ENCODE peak calls at places on chromosomes 2 and 18, in ten cellular contexts. One of them, this sample, is unnamed.
A peak's percentile ranks its signal among the peaks of the same experiment; 100 is the strongest.

GRCh38 chr2:95719473-95720060 is 127.8 kb downstream of the TRIM43 start:
- DNase-seq in fibroblast of mammary gland: no peak
- DNase-seq in WTC11: no peak
- DNase-seq in PC-9: no peak
- DNase-seq in B cell: no peak
- DNase-seq in GM13976: no peak
- DNase-seq in Peyer's patch: no peak
- DNase-seq in omental fat pad: no peak
- DNase-seq in nephron progenitor cell: no peak
- DNase-seq in brain microvascular endothelial cell: no peak
- DNase-seq in this sample: no peak

GRCh38 chr2:156399950-156400703 is 36.1 kb upstream of the GPD2 start:
- DNase-seq in fibroblast of mammary gland: peak; percentile 77
- DNase-seq in WTC11: peak; percentile 69
- DNase-seq in PC-9: peak; percentile 71
- DNase-seq in B cell: peak; percentile 46
- DNase-seq in GM13976: peak; percentile 65
- DNase-seq in Peyer's patch: peak; percentile 85
- DNase-seq in omental fat pad: peak; percentile 26
- DNase-seq in nephron progenitor cell: peak; percentile 74
- DNase-seq in brain microvascular endothelial cell: peak; percentile 44
- DNase-seq in this sample: peak; percentile 69

GRCh38 chr2:99656938-99657337 is 167.1 kb upstream of the REV1 start:
- DNase-seq in fibroblast of mammary gland: no peak
- DNase-seq in WTC11: no peak
- DNase-seq in PC-9: no peak
- DNase-seq in B cell: no peak
- DNase-seq in GM13976: no peak
- DNase-seq in Peyer's patch: no peak
- DNase-seq in omental fat pad: no peak
- DNase-seq in nephron progenitor cell: no peak
- DNase-seq in brain microvascular endothelial cell: no peak
- DNase-seq in this sample: no peak

GRCh38 chr2:234853739-234854138 is 98.1 kb upstream of the SH3BP4 start:
- DNase-seq in fibroblast of mammary gland: peak; percentile 36
- DNase-seq in WTC11: no peak
- DNase-seq in PC-9: no peak
- DNase-seq in B cell: no peak
- DNase-seq in GM13976: no peak
- DNase-seq in Peyer's patch: no peak
- DNase-seq in omental fat pad: no peak
- DNase-seq in nephron progenitor cell: no peak
- DNase-seq in brain microvascular endothelial cell: peak; percentile 35
- DNase-seq in this sample: no peak

GRCh38 chr2:2166844-2167243 is 164.2 kb downstream of the MYT1L start:
- DNase-seq in fibroblast of mammary gland: no peak
- DNase-seq in WTC11: no peak
- DNase-seq in PC-9: no peak
- DNase-seq in B cell: no peak
- DNase-seq in GM13976: no peak
- DNase-seq in Peyer's patch: no peak
- DNase-seq in omental fat pad: no peak
- DNase-seq in nephron progenitor cell: no peak
- DNase-seq in brain microvascular endothelial cell: no peak
- DNase-seq in this sample: no peak

GRCh38 chr2:210553371-210553770 is 3.0 kb upstream of the CPS1 start:
- DNase-seq in fibroblast of mammary gland: no peak
- DNase-seq in WTC11: no peak
- DNase-seq in PC-9: peak; percentile 40
- DNase-seq in B cell: no peak
- DNase-seq in GM13976: no peak
- DNase-seq in Peyer's patch: no peak
- DNase-seq in omental fat pad: no peak
- DNase-seq in nephron progenitor cell: no peak
- DNase-seq in brain microvascular endothelial cell: peak; percentile 75
- DNase-seq in this sample: no peak

GRCh38 chr2:107721178-107721577 is 105.5 kb upstream of the RGPD4 start:
- DNase-seq in fibroblast of mammary gland: no peak
- DNase-seq in WTC11: no peak
- DNase-seq in PC-9: no peak
- DNase-seq in B cell: no peak
- DNase-seq in GM13976: no peak
- DNase-seq in Peyer's patch: no peak
- DNase-seq in omental fat pad: no peak
- DNase-seq in nephron progenitor cell: no peak
- DNase-seq in brain microvascular endothelial cell: no peak
- DNase-seq in this sample: no peak

GRCh38 chr2:177036754-177037153 is 175.8 kb upstream of the HNRNPA3 start:
- DNase-seq in fibroblast of mammary gland: no peak
- DNase-seq in WTC11: no peak
- DNase-seq in PC-9: no peak
- DNase-seq in B cell: no peak
- DNase-seq in GM13976: no peak
- DNase-seq in Peyer's patch: no peak
- DNase-seq in omental fat pad: no peak
- DNase-seq in nephron progenitor cell: no peak
- DNase-seq in brain microvascular endothelial cell: no peak
- DNase-seq in this sample: no peak

GRCh38 chr2:101435011-101435862 is 39.7 kb downstream of the RFX8 start:
- DNase-seq in fibroblast of mammary gland: peak; percentile 82
- DNase-seq in WTC11: peak; percentile 67
- DNase-seq in PC-9: no peak
- DNase-seq in B cell: no peak
- DNase-seq in GM13976: no peak
- DNase-seq in Peyer's patch: no peak
- DNase-seq in omental fat pad: no peak
- DNase-seq in nephron progenitor cell: peak; percentile 60
- DNase-seq in brain microvascular endothelial cell: no peak
- DNase-seq in this sample: no peak

GRCh38 chr2:51918113-51918512 is 886.2 kb upstream of the NRXN1 start:
- DNase-seq in fibroblast of mammary gland: peak; percentile 88
- DNase-seq in WTC11: no peak
- DNase-seq in PC-9: no peak
- DNase-seq in B cell: no peak
- DNase-seq in GM13976: no peak
- DNase-seq in Peyer's patch: no peak
- DNase-seq in omental fat pad: no peak
- DNase-seq in nephron progenitor cell: no peak
- DNase-seq in brain microvascular endothelial cell: no peak
- DNase-seq in this sample: no peak

GRCh38 chr18:46393230-46393629 is 263.8 kb downstream of the LOXHD1 start:
- DNase-seq in fibroblast of mammary gland: no peak
- DNase-seq in WTC11: peak; percentile 82
- DNase-seq in PC-9: no peak
- DNase-seq in B cell: no peak
- DNase-seq in GM13976: peak; percentile 53
- DNase-seq in Peyer's patch: no peak
- DNase-seq in omental fat pad: no peak
- DNase-seq in nephron progenitor cell: peak; percentile 43
- DNase-seq in brain microvascular endothelial cell: no peak
- DNase-seq in this sample: no peak

DNA sequence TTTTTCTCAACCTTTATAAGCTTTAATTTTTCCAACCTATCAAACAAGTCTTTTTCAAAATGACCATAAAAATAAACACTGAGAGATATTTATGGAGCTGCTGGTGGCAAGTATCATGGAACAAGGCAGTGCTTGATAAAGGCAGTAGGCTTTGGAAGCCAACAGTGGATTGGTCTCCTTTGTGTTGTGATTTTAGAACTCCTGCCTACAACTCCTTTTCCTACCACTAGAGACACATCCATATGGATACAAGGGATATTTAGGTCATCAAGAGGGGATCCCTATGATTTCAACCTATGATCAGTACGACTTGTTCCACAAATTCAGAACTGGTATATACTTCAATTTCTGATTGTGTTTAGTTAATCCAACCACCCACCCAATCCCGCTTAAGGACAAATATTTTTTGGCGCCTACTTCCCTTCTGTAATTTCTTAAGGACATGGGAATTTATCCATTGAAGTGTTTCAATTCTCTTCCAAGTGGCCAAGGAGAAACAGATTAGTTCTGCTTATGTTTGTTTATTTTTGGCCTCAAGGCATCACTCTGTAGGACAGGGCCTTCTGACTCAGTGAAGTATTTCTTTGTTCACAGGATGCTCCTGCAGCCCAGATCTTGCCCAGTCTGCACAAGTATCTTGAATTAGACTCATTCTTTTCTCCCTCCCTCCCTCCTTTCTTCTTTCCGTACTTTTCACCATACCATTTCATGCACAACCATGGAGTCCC is 2119.6 kb upstream of the PIK3C3 start:
- DNase-seq in fibroblast of mammary gland: peak; percentile 11
- DNase-seq in WTC11: no peak
- DNase-seq in PC-9: no peak
- DNase-seq in B cell: no peak
- DNase-seq in GM13976: no peak
- DNase-seq in Peyer's patch: no peak
- DNase-seq in omental fat pad: no peak
- DNase-seq in nephron progenitor cell: no peak
- DNase-seq in brain microvascular endothelial cell: peak; percentile 21
- DNase-seq in this sample: no peak
- TF ChIP-seq CTCF in fibroblast of mammary gland: peak; percentile 26
- TF ChIP-seq CTCF in WTC11: no peak
- TF ChIP-seq CTCF in PC-9: no peak
- TF ChIP-seq CTCF in B cell: no peak
- TF ChIP-seq CTCF in GM13976: no peak
- TF ChIP-seq CTCF in Peyer's patch: no peak
- TF ChIP-seq CTCF in omental fat pad: no peak
- TF ChIP-seq CTCF in nephron progenitor cell: no peak
- TF ChIP-seq CTCF in brain microvascular endothelial cell: peak; percentile 14
- TF ChIP-seq CTCF in this sample: no peak

DNA sequence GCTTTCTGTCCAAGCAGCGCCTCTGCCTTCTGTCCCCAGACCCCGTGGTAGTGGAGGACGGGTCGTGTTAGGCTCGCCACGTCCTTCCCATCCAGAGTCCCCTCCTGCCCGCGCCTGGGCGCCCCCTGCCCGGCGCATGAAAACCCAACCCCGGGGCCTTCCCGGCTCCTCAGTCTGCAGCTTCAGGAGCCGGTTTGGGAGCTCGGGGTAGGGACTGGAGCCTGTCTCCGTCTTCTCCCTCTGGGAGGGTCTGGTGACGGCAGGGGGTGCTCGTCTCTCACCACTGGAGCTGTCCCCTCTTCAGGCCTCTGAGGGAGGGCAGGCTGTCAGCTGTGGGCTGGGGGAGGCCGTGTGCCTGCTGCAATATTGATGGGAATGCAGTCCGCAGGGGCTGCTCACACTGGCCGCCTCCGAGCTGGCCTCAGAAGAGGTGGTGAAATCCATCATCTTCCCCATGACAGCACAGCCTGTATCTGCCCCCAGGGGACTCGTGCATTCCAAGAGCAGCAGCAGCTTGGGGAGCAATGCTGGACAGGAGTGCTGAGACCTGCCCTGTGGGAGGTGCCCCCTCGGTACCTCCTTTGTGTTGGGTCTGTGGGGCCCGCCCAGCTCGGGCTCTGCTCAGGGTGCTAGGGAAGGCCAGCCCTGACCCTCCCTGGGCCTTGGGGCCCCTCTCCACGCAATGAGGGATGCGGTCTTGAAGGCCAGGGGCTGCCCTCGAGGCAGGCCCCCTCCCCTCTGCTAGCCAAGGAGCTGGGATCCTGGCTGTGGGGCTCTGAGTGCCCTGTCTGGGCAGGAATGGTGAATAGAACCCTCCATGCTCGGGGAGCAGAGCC is 17.8 kb upstream of the KLHL30 start:
- DNase-seq in fibroblast of mammary gland: no peak
- DNase-seq in WTC11: peak; percentile 49
- DNase-seq in PC-9: peak; percentile 66
- DNase-seq in B cell: no peak
- DNase-seq in GM13976: no peak
- DNase-seq in Peyer's patch: no peak
- DNase-seq in omental fat pad: no peak
- DNase-seq in nephron progenitor cell: peak; percentile 78
- DNase-seq in brain microvascular endothelial cell: no peak
- DNase-seq in this sample: no peak
- TF ChIP-seq CTCF in fibroblast of mammary gland: no peak
- TF ChIP-seq CTCF in WTC11: no peak
- TF ChIP-seq CTCF in PC-9: no peak
- TF ChIP-seq CTCF in B cell: no peak
- TF ChIP-seq CTCF in GM13976: no peak
- TF ChIP-seq CTCF in Peyer's patch: no peak
- TF ChIP-seq CTCF in omental fat pad: no peak
- TF ChIP-seq CTCF in nephron progenitor cell: peak; percentile 30
- TF ChIP-seq CTCF in brain microvascular endothelial cell: peak; percentile 41
- TF ChIP-seq CTCF in this sample: peak; percentile 8

DNA sequence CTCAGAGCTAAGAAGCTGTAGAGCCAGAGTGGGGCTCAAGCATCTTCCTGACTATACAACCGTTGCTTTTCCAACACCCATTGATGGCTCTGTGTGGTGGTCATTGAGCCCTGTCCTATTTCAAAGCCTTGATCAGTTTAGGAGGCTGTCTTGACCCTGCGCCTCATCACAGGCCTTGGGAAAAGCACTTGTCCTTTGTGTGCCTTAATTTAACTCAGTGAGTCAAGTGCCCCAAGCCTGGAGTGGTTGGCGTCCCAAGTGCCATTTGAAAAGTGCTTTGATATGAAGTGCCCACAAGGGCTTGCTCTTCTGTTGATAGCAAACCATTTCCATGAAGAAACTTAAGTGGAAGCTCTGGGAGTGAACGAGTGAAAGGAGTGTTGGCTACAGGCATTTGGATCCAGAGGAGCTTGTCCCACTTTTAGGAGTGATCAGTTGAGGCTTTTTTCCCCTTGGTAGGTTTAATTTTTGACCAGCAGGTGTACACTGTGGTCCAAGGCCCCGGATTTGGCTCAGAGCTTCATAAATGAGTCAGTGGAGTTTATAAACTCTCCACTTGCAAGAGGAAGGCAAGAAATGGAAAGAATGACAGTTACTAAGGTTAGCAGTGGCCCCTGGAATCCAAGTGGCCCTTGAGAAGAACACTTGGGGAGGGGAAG is 50.3 kb downstream of the ACTR2 start:
- DNase-seq in fibroblast of mammary gland: peak; percentile 37
- DNase-seq in WTC11: no peak
- DNase-seq in PC-9: no peak
- DNase-seq in B cell: no peak
- DNase-seq in GM13976: no peak
- DNase-seq in Peyer's patch: no peak
- DNase-seq in omental fat pad: no peak
- DNase-seq in nephron progenitor cell: no peak
- DNase-seq in brain microvascular endothelial cell: no peak
- DNase-seq in this sample: no peak
- TF ChIP-seq CTCF in fibroblast of mammary gland: peak; percentile 9
- TF ChIP-seq CTCF in WTC11: no peak
- TF ChIP-seq CTCF in PC-9: no peak
- TF ChIP-seq CTCF in B cell: no peak
- TF ChIP-seq CTCF in GM13976: no peak
- TF ChIP-seq CTCF in Peyer's patch: no peak
- TF ChIP-seq CTCF in omental fat pad: no peak
- TF ChIP-seq CTCF in nephron progenitor cell: no peak
- TF ChIP-seq CTCF in brain microvascular endothelial cell: peak; percentile 18
- TF ChIP-seq CTCF in this sample: peak; percentile 5

DNA sequence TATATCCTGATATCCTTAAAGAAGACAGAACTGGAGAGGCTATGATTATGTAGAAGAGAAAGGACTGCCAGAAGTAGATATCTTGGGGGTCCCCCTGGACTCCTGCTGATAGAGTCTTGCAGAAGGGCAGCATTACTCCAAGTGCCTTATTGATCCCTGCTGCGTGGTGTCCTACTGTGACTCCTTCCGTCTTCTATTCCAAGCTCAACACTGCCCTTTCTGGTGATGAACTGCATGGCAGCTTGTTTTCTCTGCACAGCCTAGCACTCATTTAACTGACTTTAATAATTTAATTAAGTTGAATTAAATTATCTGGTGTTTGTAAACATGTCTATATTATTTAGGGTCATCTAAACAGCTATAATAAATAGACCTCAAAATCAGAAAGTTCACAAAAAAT is 194.1 kb upstream of the DSEL start:
- DNase-seq in fibroblast of mammary gland: peak; percentile 12
- DNase-seq in WTC11: peak; percentile 68
- DNase-seq in PC-9: no peak
- DNase-seq in B cell: no peak
- DNase-seq in GM13976: no peak
- DNase-seq in Peyer's patch: no peak
- DNase-seq in omental fat pad: no peak
- DNase-seq in nephron progenitor cell: no peak
- DNase-seq in brain microvascular endothelial cell: peak; percentile 8
- DNase-seq in this sample: no peak
- TF ChIP-seq CTCF in fibroblast of mammary gland: peak; percentile 26
- TF ChIP-seq CTCF in WTC11: peak; percentile 53
- TF ChIP-seq CTCF in PC-9: peak; percentile 52
- TF ChIP-seq CTCF in B cell: no peak
- TF ChIP-seq CTCF in GM13976: peak; percentile 6
- TF ChIP-seq CTCF in Peyer's patch: no peak
- TF ChIP-seq CTCF in omental fat pad: no peak
- TF ChIP-seq CTCF in nephron progenitor cell: peak; percentile 16
- TF ChIP-seq CTCF in brain microvascular endothelial cell: peak; percentile 41
- TF ChIP-seq CTCF in this sample: peak; percentile 32